ENCODE peak calls at places on chromosomes 13 and 19, in nine cellular contexts. K is fibroblast of lung; E is AG10803; X is heart left ventricle; A is CD8-positive, alpha-beta T cell; Z is colonic mucosa; S is suprapubic skin; T is left ventricle myocardium inferior; O is epithelial cell of esophagus. Q is an unnamed sample.

GRCh38 chr13:52048516-52048915 is 24.0 kb downstream of the UTP14C start:
- DNase-seq in K (peak), E (peak), X (no peak), A (no peak), Z (no peak), S (no peak), T (no peak), O (no peak), Q (no peak)

GRCh38 chr13:75050419-75051066 is 431.4 kb downstream of the TBC1D4 start:
- DNase-seq in K (peak), E (peak), X (no peak), A (no peak), Z (no peak), S (no peak), T (no peak), O (no peak), Q (no peak)

GRCh38 chr19:12847159-12848139 is 9.1 kb downstream of the MAST1 start:
- DNase-seq in K (peak), E (peak), X (peak), A (peak), Z (peak), S (peak), T (peak), O (peak), Q (no peak)

GRCh38 chr13:110298566-110299321 is 8.2 kb downstream of the COL4A1 start:
- DNase-seq in K (peak), E (no peak), X (peak), A (no peak), Z (no peak), S (no peak), T (no peak), O (no peak), Q (no peak)

GRCh38 chr19:10858204-10858828 is 10.1 kb downstream of the C19orf38 start:
- DNase-seq in K (peak), E (no peak), X (no peak), A (peak), Z (no peak), S (no peak), T (no peak), O (no peak), Q (peak)

GRCh38 chr13:86109107-86109506 is 309.9 kb upstream of the SLITRK6 start:
- DNase-seq in K (no peak), E (no peak), X (no peak), A (no peak), Z (no peak), S (no peak), T (no peak), O (no peak), Q (no peak)

GRCh38 chr13:43800828-43801227 is 14.1 kb upstream of the ENOX1 start:
- DNase-seq in K (no peak), E (no peak), X (no peak), A (no peak), Z (no peak), S (no peak), T (no peak), O (no peak), Q (no peak)

GRCh38 chr13:100674363-100674847 is at the start of gene TMTC4:
- DNase-seq in K (no peak), E (no peak), X (no peak), A (no peak), Z (no peak), S (no peak), T (no peak), O (no peak), Q (no peak)

DNA sequence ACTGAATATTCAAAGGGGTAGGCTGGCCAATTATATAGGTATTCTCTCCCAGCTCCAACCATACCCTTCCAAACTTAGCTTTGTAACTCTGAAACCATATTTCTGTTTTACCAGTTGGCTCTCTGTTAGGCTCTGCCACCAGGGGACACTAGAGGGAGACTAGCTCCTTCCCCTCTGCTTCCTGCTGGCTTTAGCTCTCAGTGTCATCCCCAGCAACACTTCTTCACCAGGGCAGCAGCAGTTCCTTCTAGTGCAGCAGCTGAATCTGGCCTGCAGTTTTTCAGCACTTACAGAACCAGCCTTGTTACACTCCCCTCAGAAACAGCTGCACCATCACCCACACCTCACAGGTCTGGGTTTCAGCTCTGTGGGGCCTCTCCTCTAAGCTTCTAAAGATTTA is 51.0 kb upstream of the DOCK9 start:
- DNase-seq in K (no peak), E (no peak), X (no peak), A (peak), Z (peak), S (no peak), T (no peak), O (no peak), Q (peak)
- H3K4me3 ChIP-seq in K (no peak), E (no peak), X (no peak), A (no peak), Z (no peak), S (no peak), T (no peak), O (no peak), Q (no peak)

GRCh38 chr19:47716270-47716937 is 3.2 kb downstream of the EHD2 start:
- DNase-seq in K (no peak), E (no peak), X (peak), A (no peak), Z (no peak), S (no peak), T (no peak), O (no peak), Q (no peak)

GRCh38 chr19:47719047-47719885 is 6.0 kb downstream of the EHD2 start:
- DNase-seq in K (peak), E (peak), X (peak), A (no peak), Z (peak), S (peak), T (peak), O (peak), Q (no peak)

GRCh38 chr19:47714339-47714738 is 1.1 kb downstream of the EHD2 start:
- DNase-seq in K (peak), E (no peak), X (no peak), A (no peak), Z (no peak), S (no peak), T (no peak), O (no peak), Q (no peak)

GRCh38 chr19:47711652-47712239 is 1.5 kb upstream of the EHD2 start:
- DNase-seq in K (no peak), E (no peak), X (no peak), A (no peak), Z (no peak), S (no peak), T (no peak), O (no peak), Q (no peak)

GRCh38 chr19:47713046-47714021 is at the start of gene EHD2:
- DNase-seq in K (peak), E (peak), X (peak), A (no peak), Z (peak), S (no peak), T (peak), O (peak), Q (no peak)
- H3K4me3 ChIP-seq in K (peak), E (peak), X (peak), A (no peak), Z (peak), S (peak), T (peak), O (peak), Q (no peak)

DNA sequence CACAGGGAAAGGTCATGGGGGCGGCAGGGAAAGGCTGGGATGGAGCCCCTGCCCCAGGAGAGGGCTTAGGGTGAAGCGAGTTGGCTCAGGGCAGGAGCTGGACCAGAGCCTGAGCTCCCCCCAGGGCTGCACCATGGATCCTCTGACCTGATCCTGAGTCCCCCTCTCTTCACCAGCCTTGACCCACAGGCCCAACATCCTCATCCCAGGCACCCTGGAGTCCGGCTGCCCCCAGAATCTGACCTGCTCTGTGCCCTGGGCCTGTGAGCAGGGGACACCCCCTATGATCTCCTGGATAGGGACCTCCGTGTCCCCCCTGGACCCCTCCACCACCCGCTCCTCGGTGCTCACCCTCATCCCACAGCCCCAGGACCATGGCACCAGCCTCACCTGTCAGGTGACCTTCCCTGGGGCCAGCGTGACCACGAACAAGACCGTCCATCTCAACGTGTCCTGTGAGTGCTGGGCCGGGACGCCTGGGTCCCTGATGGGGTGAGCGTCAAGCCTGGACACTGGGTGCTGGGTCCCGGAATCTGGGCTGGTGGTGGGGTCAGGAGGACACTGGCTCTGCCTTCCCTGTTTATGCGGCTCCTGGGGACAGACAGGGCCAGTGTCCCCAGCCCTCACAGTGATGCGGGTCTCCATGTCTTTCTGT is 842 bp downstream of the SIGLEC9 start:
- DNase-seq in K (no peak), E (no peak), X (no peak), A (no peak), Z (no peak), S (peak), T (no peak), O (no peak), Q (no peak)
- H3K4me3 ChIP-seq in K (no peak), E (no peak), X (no peak), A (peak), Z (peak), S (peak), T (peak), O (no peak), Q (no peak)

DNA sequence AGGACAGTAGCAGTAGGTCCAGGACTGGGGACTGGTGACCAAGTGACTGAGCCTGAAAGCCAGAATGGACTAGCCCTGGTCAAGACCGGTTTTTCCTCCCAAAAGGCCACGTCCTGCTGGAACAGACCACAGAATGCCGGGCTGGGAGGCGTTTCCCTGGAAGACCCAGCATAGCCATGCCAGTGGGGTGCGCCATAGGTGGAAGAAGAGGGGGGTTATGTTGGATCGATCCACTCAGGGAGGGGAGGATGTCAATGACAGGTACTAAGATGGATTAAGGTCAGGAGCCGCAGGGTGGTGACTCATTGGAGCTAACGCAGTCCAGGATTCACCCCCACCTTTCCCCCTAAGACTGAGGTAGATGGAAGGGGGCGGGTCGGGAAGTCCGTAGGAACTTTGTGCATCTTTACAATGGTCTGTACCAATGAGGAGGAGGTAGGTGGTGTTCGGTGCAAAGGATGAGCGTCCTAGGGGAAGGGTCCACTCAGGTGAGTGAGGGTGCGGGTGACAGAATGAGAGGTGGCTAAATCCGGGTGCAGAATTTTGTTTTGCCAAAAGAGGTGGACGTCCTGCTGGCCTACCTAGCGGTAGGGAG is 21.0 kb downstream of the VASP start:
- DNase-seq in K (peak), E (peak), X (no peak), A (no peak), Z (no peak), S (no peak), T (no peak), O (peak), Q (no peak)
- H3K4me3 ChIP-seq in K (no peak), E (no peak), X (no peak), A (no peak), Z (peak), S (peak), T (peak), O (peak), Q (no peak)

GRCh38 chr19:40567040-40567749 is 9.5 kb upstream of the SHKBP1 start:
- DNase-seq in K (no peak), E (no peak), X (no peak), A (no peak), Z (no peak), S (no peak), T (no peak), O (no peak), Q (no peak)
- H3K4me3 ChIP-seq in K (peak), E (peak), X (no peak), A (no peak), Z (no peak), S (peak), T (peak), O (no peak), Q (no peak)

GRCh38 chr13:78816154-78816553 is 157.2 kb upstream of the OBI1 start:
- DNase-seq in K (no peak), E (no peak), X (no peak), A (no peak), Z (no peak), S (no peak), T (no peak), O (no peak), Q (no peak)
- H3K4me3 ChIP-seq in K (no peak), E (no peak), X (no peak), A (no peak), Z (no peak), S (no peak), T (no peak), O (no peak), Q (no peak)

GRCh38 chr19:47447470-47448359 is 24.0 kb downstream of the SLC8A2 start:
- DNase-seq in K (peak), E (no peak), X (peak), A (peak), Z (peak), S (no peak), T (peak), O (peak), Q (peak)

GRCh38 chr19:47446534-47447469 is 24.9 kb downstream of the SLC8A2 start:
- DNase-seq in K (no peak), E (no peak), X (peak), A (no peak), Z (peak), S (no peak), T (no peak), O (peak), Q (peak)

GRCh38 chr19:47445527-47445926 is 26.2 kb downstream of the SLC8A2 start:
- DNase-seq in K (no peak), E (no peak), X (peak), A (no peak), Z (no peak), S (no peak), T (no peak), O (no peak), Q (no peak)

GRCh38 chr19:47444388-47444821 is 25.1 kb upstream of the MEIS3 start:
- DNase-seq in K (no peak), E (no peak), X (peak), A (peak), Z (no peak), S (no peak), T (no peak), O (no peak), Q (no peak)

GRCh38 chr19:47445937-47446402 is 25.7 kb downstream of the SLC8A2 start:
- DNase-seq in K (no peak), E (peak), X (peak), A (peak), Z (peak), S (no peak), T (no peak), O (peak), Q (peak)
- H3K4me3 ChIP-seq in K (no peak), E (no peak), X (no peak), A (peak), Z (no peak), S (peak), T (no peak), O (no peak), Q (peak)

DNA sequence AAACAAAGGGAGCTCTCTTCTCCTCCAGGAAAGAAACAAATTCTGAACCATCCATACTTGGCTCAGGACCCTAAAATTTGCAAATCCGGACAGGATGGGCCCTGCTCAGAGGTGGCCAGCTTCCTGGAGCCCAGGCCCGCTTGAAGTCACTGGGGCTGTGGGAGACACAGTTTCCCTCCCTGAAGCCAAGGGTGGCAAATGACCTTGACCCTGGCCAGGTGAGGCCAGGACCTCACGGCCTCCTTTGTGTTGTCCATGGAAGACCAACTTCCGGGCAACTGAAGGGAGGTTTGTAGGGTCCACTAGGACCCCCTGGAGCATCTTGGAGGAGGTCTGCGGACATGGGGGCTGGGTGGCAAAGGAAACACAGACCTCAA is 5.5 kb downstream of the NANOS3 start:
- DNase-seq in K (no peak), E (no peak), X (no peak), A (no peak), Z (no peak), S (peak), T (no peak), O (no peak), Q (no peak)
- H3K4me3 ChIP-seq in K (no peak), E (no peak), X (no peak), A (peak), Z (no peak), S (no peak), T (no peak), O (no peak), Q (peak)

GRCh38 chr19:39843919-39844793 is 2.0 kb downstream of the FBL start:
- DNase-seq in K (peak), E (peak), X (no peak), A (no peak), Z (no peak), S (no peak), T (no peak), O (peak), Q (peak)
- H3K4me3 ChIP-seq in K (no peak), E (peak), X (no peak), A (no peak), Z (no peak), S (no peak), T (peak), O (peak), Q (peak)

GRCh38 chr13:99656092-99656745 is 154.9 kb downstream of the TM9SF2 start:
- DNase-seq in K (peak), E (peak), X (peak), A (peak), Z (peak), S (peak), T (peak), O (peak), Q (peak)
- H3K4me3 ChIP-seq in K (no peak), E (no peak), X (no peak), A (peak), Z (no peak), S (no peak), T (no peak), O (no peak), Q (peak)

Q was measured in Jurkat, Clone E6-1.